ENCODE peak calls at places on chromosome 1, in eight cellular contexts. V, N, P, O, R, I, C and L are unnamed samples.

GRCh38 chr1:5509664-5510452 is 482.4 kb downstream of the NPHP4 start:
- DNase-seq in V (peak; percentile 81), N (no peak), P (peak; percentile 23), O (peak; percentile 39), R (peak; percentile 52), I (peak; percentile 72), C (no peak), L (peak; percentile 77)

GRCh38 chr1:228298471-228298870 is 90.6 kb downstream of the OBSCN start:
- DNase-seq in V (peak; percentile 40), N (no peak), P (no peak), O (no peak), R (no peak), I (no peak), C (no peak), L (no peak)

GRCh38 chr1:224958490-224958889 is 29.0 kb downstream of the DNAH14 start:
- DNase-seq in V (no peak), N (no peak), P (no peak), O (no peak), R (no peak), I (no peak), C (no peak), L (no peak)

GRCh38 chr1:172719694-172720138 is 60.8 kb downstream of the FASLG start:
- DNase-seq in V (no peak), N (peak; percentile 17), P (peak; percentile 68), O (peak; percentile 60), R (peak; percentile 58), I (no peak), C (no peak), L (no peak)

GRCh38 chr1:21880619-21880970 is 56.5 kb downstream of the HSPG2 start:
- DNase-seq in V (no peak), N (no peak), P (no peak), O (no peak), R (no peak), I (no peak), C (no peak), L (peak; percentile 58)

GRCh38 chr1:231392380-231393131 is 29.5 kb downstream of the EGLN1 start:
- DNase-seq in V (no peak), N (no peak), P (no peak), O (no peak), R (no peak), I (no peak), C (no peak), L (no peak)

GRCh38 chr1:213993929-213994328 is 6.2 kb downstream of the PROX1 start:
- DNase-seq in V (no peak), N (no peak), P (no peak), O (no peak), R (no peak), I (no peak), C (no peak), L (no peak)

GRCh38 chr1:198780376-198780775 is 141.5 kb downstream of the PTPRC start:
- DNase-seq in V (no peak), N (no peak), P (peak; percentile 29), O (no peak), R (no peak), I (no peak), C (no peak), L (no peak)

GRCh38 chr1:62045579-62045978 is 149.1 kb upstream of the L1TD1 start:
- DNase-seq in V (no peak), N (no peak), P (peak; percentile 20), O (peak; percentile 67), R (no peak), I (no peak), C (no peak), L (no peak)

GRCh38 chr1:923131-923990 is at the start of gene SAMD11:
- DNase-seq in V (peak; percentile 90), N (peak; percentile 46), P (peak; percentile 69), O (peak; percentile 87), R (peak; percentile 52), I (peak; percentile 89), C (no peak), L (peak; percentile 95)

GRCh38 chr1:116311756-116312691 is 61.0 kb upstream of the ATP1A1 start:
- DNase-seq in V (peak; percentile 69), N (no peak), P (no peak), O (peak; percentile 70), R (no peak), I (no peak), C (no peak), L (no peak)
- H3K4me3 ChIP-seq in V (no peak overlapping the region), N (no peak overlapping the region), P (no peak overlapping the region), O (no peak overlapping the region), R (no peak overlapping the region), I (no peak overlapping the region), C (no peak overlapping the region), L (no peak overlapping the region)

DNA sequence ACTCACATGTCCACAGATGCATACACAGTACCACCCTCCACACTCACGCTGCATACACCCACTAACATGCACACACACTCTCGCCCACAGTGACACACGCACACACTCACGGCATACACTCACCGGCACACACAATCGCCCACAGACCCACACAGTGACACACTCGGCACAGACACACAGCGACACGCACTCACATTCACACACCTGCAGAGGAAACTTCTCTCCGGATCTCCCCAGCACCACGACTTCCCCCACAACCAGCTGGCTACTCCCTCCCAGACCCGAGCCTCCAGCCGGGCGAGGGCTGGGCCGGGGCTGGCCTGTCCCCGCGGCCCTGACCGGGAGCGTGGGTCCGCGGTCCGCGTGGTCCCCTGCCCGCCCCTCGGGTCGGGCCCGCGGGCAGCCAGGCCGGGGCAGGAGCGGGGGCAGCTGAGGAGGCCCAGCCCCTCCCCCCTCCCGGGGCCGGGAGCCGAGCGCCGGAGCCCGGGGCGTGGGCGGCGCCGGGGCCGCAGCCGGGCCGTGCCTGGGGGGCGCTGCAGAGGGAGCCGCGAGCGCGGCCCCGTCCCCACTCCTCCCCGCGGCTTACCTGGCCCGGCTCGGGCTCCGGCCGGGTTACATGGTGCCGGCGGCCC is 469 bp downstream of the DLGAP3 start:
- DNase-seq in V (no peak), N (no peak), P (no peak), O (no peak), R (peak; percentile 17), I (no peak), C (no peak), L (no peak)
- H3K4me3 ChIP-seq in V (peak overlapping the region; percentile 36), N (no peak overlapping the region), P (no peak overlapping the region), O (no peak overlapping the region), R (no peak overlapping the region), I (no peak overlapping the region), C (peak overlapping the region; percentile 18), L (peak overlapping the region; percentile 72)

GRCh38 chr1:24051206-24051945 is 60.6 kb downstream of the MYOM3 start:
- DNase-seq in V (no peak), N (no peak), P (peak; percentile 27), O (peak; percentile 74), R (no peak), I (no peak), C (no peak), L (no peak)
- H3K4me3 ChIP-seq in V (no peak overlapping the region), N (no peak overlapping the region), P (no peak overlapping the region), O (no peak overlapping the region), R (no peak overlapping the region), I (no peak overlapping the region), C (no peak overlapping the region), L (no peak overlapping the region)

DNA sequence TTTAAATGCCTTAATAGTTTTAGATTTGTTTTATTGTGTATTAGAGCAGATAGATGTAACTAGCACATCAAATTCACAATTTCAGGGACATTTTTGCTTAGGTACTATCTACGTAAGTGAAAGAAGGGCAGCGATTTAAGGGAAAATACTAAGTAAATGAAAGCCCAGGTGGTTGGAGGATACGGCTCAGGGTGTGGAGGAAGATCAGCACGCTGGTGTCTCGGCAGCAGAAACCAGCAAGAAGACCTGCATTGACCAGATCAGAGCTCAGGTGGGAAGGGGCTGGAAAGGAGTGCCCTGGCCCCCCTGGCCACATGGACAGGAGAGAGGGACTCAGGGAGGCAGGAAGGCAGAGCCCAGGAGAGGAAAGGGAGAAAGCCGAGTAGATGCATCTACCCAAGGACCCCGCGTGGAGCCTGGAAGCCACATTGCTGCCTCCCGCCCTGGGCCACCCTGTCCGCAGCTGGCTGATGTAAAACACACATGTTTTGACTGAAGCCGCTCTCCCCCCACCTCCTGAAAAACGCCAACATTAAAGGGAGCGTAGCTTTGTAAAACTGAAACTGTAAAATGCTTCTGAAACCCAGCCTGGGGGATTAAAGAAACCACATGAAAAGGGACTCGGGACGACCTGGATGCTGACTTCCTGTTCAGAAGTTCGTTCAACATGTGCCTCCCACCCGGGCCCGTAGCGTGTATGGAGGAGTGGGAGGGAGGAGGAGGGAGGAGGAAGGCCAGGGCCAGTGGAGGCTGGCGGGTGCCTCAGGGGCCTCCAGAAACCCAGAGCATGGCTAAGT is 72.6 kb upstream of the TARDBP start:
- DNase-seq in V (no peak), N (no peak), P (no peak), O (no peak), R (peak; percentile 88), I (no peak), C (peak; percentile 72), L (no peak)
- H3K4me3 ChIP-seq in V (no peak overlapping the region), N (no peak overlapping the region), P (no peak overlapping the region), O (no peak overlapping the region), R (no peak overlapping the region), I (no peak overlapping the region), C (no peak overlapping the region), L (no peak overlapping the region)

GRCh38 chr1:235648407-235648907 is 1.1 kb downstream of the GNG4 start:
- DNase-seq in V (no peak), N (no peak), P (no peak), O (no peak), R (no peak), I (no peak), C (no peak), L (peak; percentile 61)
- H3K4me3 ChIP-seq in V (no peak overlapping the region), N (no peak overlapping the region), P (no peak overlapping the region), O (no peak overlapping the region), R (no peak overlapping the region), I (peak overlapping the region; percentile 60), C (peak overlapping the region; percentile 63), L (no peak overlapping the region)